ENCODE peak calls at places on chromosomes 2 and 18, in seven cellular contexts. Q is tibial nerve; V is CD8-positive, alpha-beta T cell; F is heart right ventricle; R is WTC11; N is RWPE1; U is pancreas. M is an unnamed sample.

GRCh38 chr18:35682282-35682867 is 100.8 kb downstream of the GALNT1 start:
- DNase-seq in Q (no peak), V (no peak), F (no peak), R (no peak), N (no peak), U (no peak), M (no peak)

GRCh38 chr18:70415823-70416488 is 127.1 kb downstream of the SOCS6 start:
- DNase-seq in Q (no peak), V (no peak), F (no peak), R (no peak), N (peak), U (no peak), M (no peak)

GRCh38 chr18:77223221-77223639 is 26.4 kb upstream of the GALR1 start:
- DNase-seq in Q (no peak), V (no peak), F (no peak), R (no peak), N (peak), U (no peak), M (no peak)

GRCh38 chr2:223104336-223104735 is 52.3 kb downstream of the KCNE4 start:
- DNase-seq in Q (no peak), V (no peak), F (no peak), R (no peak), N (no peak), U (no peak), M (no peak)

GRCh38 chr2:223180463-223180862 is 128.5 kb downstream of the KCNE4 start:
- DNase-seq in Q (no peak), V (no peak), F (no peak), R (no peak), N (no peak), U (no peak), M (no peak)

GRCh38 chr18:35974181-35974580 is 1.7 kb downstream of the RMP24 start:
- DNase-seq in Q (no peak), V (no peak), F (no peak), R (no peak), N (no peak), U (no peak), M (no peak)

GRCh38 chr2:100666996-100667395 is 104.2 kb downstream of the PDCL3 start:
- DNase-seq in Q (no peak), V (no peak), F (no peak), R (no peak), N (no peak), U (no peak), M (no peak)

GRCh38 chr2:149393647-149394046 is 63.3 kb downstream of the LYPD6 start:
- DNase-seq in Q (no peak), V (no peak), F (no peak), R (no peak), N (no peak), U (no peak), M (no peak)

GRCh38 chr2:10911291-10912075 is at the start of gene KCNF1:
- DNase-seq in Q (no peak), V (no peak), F (no peak), R (peak), N (peak), U (no peak), M (no peak)

GRCh38 chr2:236498369-236498768 is 71.3 kb upstream of the ACKR3 start:
- DNase-seq in Q (no peak), V (no peak), F (no peak), R (no peak), N (no peak), U (no peak), M (no peak)

GRCh38 chr2:162333968-162334367 is 10.0 kb upstream of the GCA start:
- DNase-seq in Q (no peak), V (peak), F (no peak), R (peak), N (peak), U (no peak), M (no peak)

GRCh38 chr2:199315299-199316179 is 142.2 kb downstream of the SATB2 start:
- DNase-seq in Q (no peak), V (no peak), F (no peak), R (peak), N (no peak), U (no peak), M (no peak)

GRCh38 chr2:99565227-99565626 is 75.4 kb upstream of the REV1 start:
- DNase-seq in Q (no peak), V (no peak), F (no peak), R (no peak), N (no peak), U (no peak), M (no peak)

GRCh38 chr18:55453186-55453585 is 134.8 kb downstream of the TCF4 start:
- DNase-seq in Q (no peak), V (no peak), F (no peak), R (no peak), N (no peak), U (no peak), M (no peak)

GRCh38 chr2:201260302-201260800 is at the start of gene CASP8:
- DNase-seq in Q (no peak), V (peak), F (no peak), R (no peak), N (peak), U (no peak), M (peak)

GRCh38 chr2:31812051-31812798 is 198.6 kb downstream of the MEMO1 start:
- DNase-seq in Q (no peak), V (no peak), F (no peak), R (no peak), N (peak), U (no peak), M (no peak)

GRCh38 chr2:169136885-169137534 is 67.6 kb downstream of the DHRS9 start:
- DNase-seq in Q (no peak), V (no peak), F (peak), R (no peak), N (no peak), U (no peak), M (no peak)

GRCh38 chr2:9101763-9102425 is 98.4 kb upstream of the MBOAT2 start:
- DNase-seq in Q (no peak), V (no peak), F (no peak), R (no peak), N (no peak), U (no peak), M (no peak)

GRCh38 chr2:16553222-16553621 is 112.4 kb downstream of the CYRIA start:
- DNase-seq in Q (no peak), V (peak), F (no peak), R (peak), N (peak), U (no peak), M (no peak)

GRCh38 chr2:136117909-136118818 is at the start of gene CXCR4:
- DNase-seq in Q (peak), V (peak), F (peak), R (peak), N (peak), U (peak), M (peak)

GRCh38 chr2:104572856-104573255 is 281.1 kb upstream of the POU3F3 start:
- DNase-seq in Q (no peak), V (no peak), F (no peak), R (no peak), N (no peak), U (no peak), M (no peak)

GRCh38 chr2:240557808-240558207 is at the start of gene ANKMY1:
- DNase-seq in Q (no peak), V (peak), F (peak), R (peak), N (peak), U (peak), M (no peak)

GRCh38 chr2:101205521-101205998 is 47.1 kb upstream of the CNOT11 start:
- DNase-seq in Q (peak), V (peak), F (no peak), R (peak), N (peak), U (no peak), M (no peak)

GRCh38 chr2:216671791-216672343 is 23.5 kb downstream of the IGFBP5 start:
- DNase-seq in Q (no peak), V (no peak), F (no peak), R (no peak), N (no peak), U (no peak), M (no peak)

GRCh38 chr2:65655000-65655399 is 222.6 kb upstream of the SPRED2 start:
- DNase-seq in Q (no peak), V (no peak), F (no peak), R (no peak), N (no peak), U (no peak), M (no peak)

GRCh38 chr18:79605481-79605880 is 74.1 kb upstream of the CTDP1 start:
- DNase-seq in Q (peak), V (no peak), F (no peak), R (no peak), N (no peak), U (peak), M (no peak)

GRCh38 chr2:134397146-134397896 is 143.4 kb downstream of the MGAT5 start:
- DNase-seq in Q (no peak), V (no peak), F (no peak), R (no peak), N (no peak), U (no peak), M (no peak)

GRCh38 chr2:53075760-53076159 is 691.8 kb upstream of the CHAC2 start:
- DNase-seq in Q (no peak), V (no peak), F (peak), R (no peak), N (no peak), U (peak), M (no peak)

GRCh38 chr18:48788378-48788777 is 162.4 kb downstream of the SMAD7 start:
- DNase-seq in Q (no peak), V (no peak), F (no peak), R (peak), N (no peak), U (no peak), M (no peak)

DNA sequence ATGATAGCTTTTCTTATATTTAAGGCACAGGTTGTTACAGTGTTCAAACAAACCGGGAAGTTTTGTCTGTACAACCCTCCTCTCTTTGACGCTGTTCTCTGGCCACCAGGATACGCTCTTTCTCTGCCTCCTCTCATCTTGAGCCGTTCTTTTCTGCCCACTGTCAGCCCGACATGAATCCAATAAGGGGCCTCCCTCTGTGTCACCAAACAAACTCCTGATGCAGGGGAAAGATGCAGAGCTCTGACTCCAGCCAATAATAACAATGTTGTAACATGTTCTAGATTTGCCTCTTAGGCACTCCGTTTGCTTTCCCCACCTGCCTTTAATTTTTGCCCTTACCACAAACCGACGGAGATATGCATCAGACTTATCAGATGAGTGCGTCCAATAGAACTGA is 449.3 kb downstream of the SLC4A3 start:
- DNase-seq in Q (peak), V (no peak), F (no peak), R (no peak), N (no peak), U (no peak), M (no peak)
- TF ChIP-seq CTCF in Q (no peak), V (no peak), F (peak), R (no peak), N (no peak), U (no peak), M (no peak)

GRCh38 chr2:143230506-143231256 is 101.5 kb downstream of the ARHGAP15 start:
- DNase-seq in Q (no peak), V (no peak), F (no peak), R (no peak), N (no peak), U (no peak), M (no peak)
- TF ChIP-seq CTCF in Q (no peak), V (no peak), F (no peak), R (no peak), N (no peak), U (no peak), M (no peak)

GRCh38 chr18:62781893-62782292 is 66.6 kb downstream of the PHLPP1 start:
- DNase-seq in Q (no peak), V (no peak), F (no peak), R (no peak), N (peak), U (no peak), M (no peak)
- TF ChIP-seq CTCF in Q (no peak), V (no peak), F (no peak), R (no peak), N (no peak), U (no peak), M (no peak)

GRCh38 chr2:233832869-233833812 is 21.2 kb downstream of the HJURP start:
- DNase-seq in Q (no peak), V (no peak), F (no peak), R (peak), N (peak), U (peak), M (no peak)
- TF ChIP-seq CTCF in Q (no peak), V (no peak), F (no peak), R (no peak), N (peak), U (no peak), M (no peak)

GRCh38 chr2:195758846-195759245 is 101.8 kb downstream of the SLC39A10 start:
- DNase-seq in Q (no peak), V (no peak), F (no peak), R (no peak), N (no peak), U (no peak), M (no peak)

GRCh38 chr2:195763866-195764265 is 106.8 kb downstream of the SLC39A10 start:
- DNase-seq in Q (no peak), V (no peak), F (no peak), R (no peak), N (no peak), U (no peak), M (no peak)

GRCh38 chr2:195756218-195756941 is 99.4 kb downstream of the SLC39A10 start:
- DNase-seq in Q (no peak), V (no peak), F (no peak), R (no peak), N (peak), U (no peak), M (no peak)

DNA sequence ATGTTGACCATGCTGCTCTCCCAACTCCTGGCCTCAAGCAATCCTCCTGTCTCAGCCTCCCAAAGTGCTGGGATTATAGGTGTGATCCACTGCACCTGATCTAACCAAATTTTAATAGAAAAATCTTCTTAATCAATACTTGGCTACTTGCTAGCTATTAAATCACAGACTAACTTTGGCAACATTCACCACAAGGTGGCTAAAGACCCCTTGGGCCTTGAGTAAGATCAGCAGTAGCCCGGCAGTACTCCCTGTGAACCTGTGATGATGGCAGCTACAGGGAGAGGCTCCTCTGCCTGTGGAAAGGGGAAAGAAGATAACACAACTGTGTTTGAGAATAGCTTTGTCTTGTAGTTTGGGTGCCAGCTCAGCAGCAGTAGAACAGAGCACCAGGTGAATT is 102.9 kb downstream of the SLC39A10 start:
- DNase-seq in Q (no peak), V (no peak), F (no peak), R (no peak), N (no peak), U (no peak), M (no peak)
- TF ChIP-seq CTCF in Q (no peak), V (no peak), F (no peak), R (no peak), N (no peak), U (no peak), M (no peak)

DNA sequence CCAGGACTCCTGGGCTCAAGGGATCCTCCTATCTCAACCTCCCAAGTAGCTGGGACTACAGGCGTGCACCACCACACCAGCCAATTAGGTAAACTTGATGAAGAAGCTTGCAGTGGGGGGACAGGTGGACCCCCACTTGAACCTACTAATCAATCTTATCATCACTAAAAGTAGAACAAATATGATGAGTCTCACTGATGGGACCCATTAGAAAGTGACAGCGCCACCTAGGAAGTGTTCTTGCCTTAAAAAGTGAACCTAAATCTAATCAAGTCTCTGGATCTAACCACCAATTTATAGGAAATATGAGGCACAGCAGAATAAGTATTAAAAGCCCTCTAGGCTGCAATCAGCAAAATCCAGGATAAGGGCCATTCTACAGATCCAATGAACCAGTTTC is 79.2 kb downstream of the BIN1 start:
- DNase-seq in Q (no peak), V (no peak), F (no peak), R (no peak), N (no peak), U (no peak), M (no peak)
- TF ChIP-seq CTCF in Q (no peak), V (no peak), F (no peak), R (no peak), N (no peak), U (no peak), M (no peak)

DNA sequence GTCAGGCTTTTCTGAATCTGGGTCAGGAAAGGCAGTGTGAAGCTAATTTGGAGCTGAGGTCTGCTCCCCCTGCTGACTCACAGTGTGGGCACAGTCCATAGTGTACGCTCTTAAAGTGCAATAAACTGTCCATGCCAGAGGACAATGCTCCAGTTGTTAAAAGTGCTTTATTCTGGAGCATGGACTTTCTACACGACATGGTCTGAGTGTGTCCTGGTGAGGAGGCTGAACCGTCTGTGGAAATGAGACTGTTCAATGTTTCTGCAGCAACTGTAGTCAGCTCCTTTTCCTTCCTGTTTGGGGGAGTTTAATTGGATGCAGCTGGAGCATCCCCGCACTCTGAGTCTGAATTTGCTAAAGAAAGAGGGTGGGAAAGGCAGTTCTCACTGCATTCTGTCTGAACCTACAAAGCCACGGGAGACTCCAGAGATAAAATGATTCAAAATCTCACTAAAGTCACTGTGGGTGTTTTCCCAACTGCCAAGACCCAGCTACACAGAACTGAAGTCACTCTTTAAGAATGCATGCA is 110.2 kb upstream of the TRIB2 start:
- DNase-seq in Q (no peak), V (no peak), F (no peak), R (no peak), N (no peak), U (no peak), M (no peak)
- TF ChIP-seq CTCF in Q (no peak), V (no peak), F (peak), R (no peak), N (no peak), U (no peak), M (no peak)